ENCODE peak calls at places on chromosomes 3 and 15, in eight cellular contexts. One of them, this sample, is unnamed.

GRCh38 chr3:115922681-115923347 is 299.5 kb downstream of the GAP43 start:
- DNase-seq in hepatocyte: peak; percentile 22
- DNase-seq in astrocyte: peak; percentile 54
- DNase-seq in H9: peak; percentile 64
- DNase-seq in PC-3: peak; percentile 53
- DNase-seq in neural progenitor cell: peak; percentile 26
- DNase-seq in IMR-90: peak; percentile 62
- DNase-seq in fibroblast of lung: peak; percentile 41
- DNase-seq in this sample: peak; percentile 63

GRCh38 chr3:101120039-101120438 is 126.8 kb upstream of the ABI3BP start:
- DNase-seq in hepatocyte: no peak
- DNase-seq in astrocyte: no peak
- DNase-seq in H9: no peak
- DNase-seq in PC-3: no peak
- DNase-seq in neural progenitor cell: no peak
- DNase-seq in IMR-90: no peak
- DNase-seq in fibroblast of lung: no peak
- DNase-seq in this sample: peak; percentile 44

GRCh38 chr15:98446093-98446492 is 202.2 kb upstream of the IGF1R start:
- DNase-seq in hepatocyte: no peak
- DNase-seq in astrocyte: no peak
- DNase-seq in H9: no peak
- DNase-seq in PC-3: no peak
- DNase-seq in neural progenitor cell: no peak
- DNase-seq in IMR-90: no peak
- DNase-seq in fibroblast of lung: no peak
- DNase-seq in this sample: no peak

GRCh38 chr3:117610156-117610555 is 900.6 kb downstream of the TUSC7 start:
- DNase-seq in hepatocyte: no peak
- DNase-seq in astrocyte: no peak
- DNase-seq in H9: no peak
- DNase-seq in PC-3: no peak
- DNase-seq in neural progenitor cell: no peak
- DNase-seq in IMR-90: no peak
- DNase-seq in fibroblast of lung: no peak
- DNase-seq in this sample: no peak

GRCh38 chr15:81466741-81467140 is 92.7 kb upstream of the TMC3 start:
- DNase-seq in hepatocyte: no peak
- DNase-seq in astrocyte: no peak
- DNase-seq in H9: no peak
- DNase-seq in PC-3: no peak
- DNase-seq in neural progenitor cell: no peak
- DNase-seq in IMR-90: no peak
- DNase-seq in fibroblast of lung: no peak
- DNase-seq in this sample: no peak

GRCh38 chr3:42491876-42492507 is 10.5 kb upstream of the VIPR1 start:
- DNase-seq in hepatocyte: no peak
- DNase-seq in astrocyte: no peak
- DNase-seq in H9: peak; percentile 12
- DNase-seq in PC-3: no peak
- DNase-seq in neural progenitor cell: no peak
- DNase-seq in IMR-90: no peak
- DNase-seq in fibroblast of lung: no peak
- DNase-seq in this sample: no peak

GRCh38 chr3:14474363-14475081 is 65.6 kb downstream of the GRIP2 start:
- DNase-seq in hepatocyte: no peak
- DNase-seq in astrocyte: no peak
- DNase-seq in H9: no peak
- DNase-seq in PC-3: no peak
- DNase-seq in neural progenitor cell: no peak
- DNase-seq in IMR-90: peak; percentile 16
- DNase-seq in fibroblast of lung: no peak
- DNase-seq in this sample: peak; percentile 10

GRCh38 chr3:71859128-71859519 is 74.2 kb upstream of the PROK2 start:
- DNase-seq in hepatocyte: peak; percentile 59
- DNase-seq in astrocyte: no peak
- DNase-seq in H9: no peak
- DNase-seq in PC-3: peak; percentile 68
- DNase-seq in neural progenitor cell: peak; percentile 60
- DNase-seq in IMR-90: no peak
- DNase-seq in fibroblast of lung: peak; percentile 6
- DNase-seq in this sample: no peak

GRCh38 chr3:120214161-120214560 is 70.9 kb downstream of the GPR156 start:
- DNase-seq in hepatocyte: no peak
- DNase-seq in astrocyte: peak; percentile 7
- DNase-seq in H9: no peak
- DNase-seq in PC-3: peak; percentile 44
- DNase-seq in neural progenitor cell: no peak
- DNase-seq in IMR-90: no peak
- DNase-seq in fibroblast of lung: no peak
- DNase-seq in this sample: no peak

GRCh38 chr3:86990734-86991481 is at the start of gene VGLL3:
- DNase-seq in hepatocyte: peak; percentile 88
- DNase-seq in astrocyte: peak; percentile 85
- DNase-seq in H9: peak; percentile 92
- DNase-seq in PC-3: peak; percentile 55
- DNase-seq in neural progenitor cell: peak; percentile 87
- DNase-seq in IMR-90: peak; percentile 87
- DNase-seq in fibroblast of lung: peak; percentile 90
- DNase-seq in this sample: peak; percentile 94

GRCh38 chr15:31332020-31332680 is 5.5 kb downstream of the KLF13 start:
- DNase-seq in hepatocyte: no peak
- DNase-seq in astrocyte: no peak
- DNase-seq in H9: no peak
- DNase-seq in PC-3: no peak
- DNase-seq in neural progenitor cell: no peak
- DNase-seq in IMR-90: no peak
- DNase-seq in fibroblast of lung: no peak
- DNase-seq in this sample: peak; percentile 58

GRCh38 chr15:40367038-40367672 is 9.1 kb downstream of the DISP2 start:
- DNase-seq in hepatocyte: no peak
- DNase-seq in astrocyte: no peak
- DNase-seq in H9: no peak
- DNase-seq in PC-3: no peak
- DNase-seq in neural progenitor cell: no peak
- DNase-seq in IMR-90: no peak
- DNase-seq in fibroblast of lung: no peak
- DNase-seq in this sample: peak; percentile 48
- H2AFZ ChIP-seq in hepatocyte: no peak overlapping the region
- H2AFZ ChIP-seq in astrocyte: peak overlapping the region; percentile 88
- H2AFZ ChIP-seq in H9: no peak overlapping the region
- H2AFZ ChIP-seq in PC-3: peak overlapping the region; percentile 66
- H2AFZ ChIP-seq in neural progenitor cell: no peak overlapping the region
- H2AFZ ChIP-seq in IMR-90: peak overlapping the region; percentile 98
- H2AFZ ChIP-seq in fibroblast of lung: no peak overlapping the region
- H2AFZ ChIP-seq in this sample: peak overlapping the region; percentile 83

GRCh38 chr3:72892870-72893269 is 5.0 kb downstream of the GXYLT2 start:
- DNase-seq in hepatocyte: no peak
- DNase-seq in astrocyte: no peak
- DNase-seq in H9: peak; percentile 77
- DNase-seq in PC-3: no peak
- DNase-seq in neural progenitor cell: peak; percentile 58
- DNase-seq in IMR-90: no peak
- DNase-seq in fibroblast of lung: no peak
- DNase-seq in this sample: no peak
- TF ChIP-seq CTCF in hepatocyte: peak; percentile 26
- TF ChIP-seq CTCF in astrocyte: peak; percentile 33
- TF ChIP-seq CTCF in H9: peak; percentile 89
- TF ChIP-seq CTCF in PC-3: peak; percentile 59
- TF ChIP-seq CTCF in neural progenitor cell: peak; percentile 64
- TF ChIP-seq CTCF in IMR-90: peak; percentile 9
- TF ChIP-seq CTCF in fibroblast of lung: peak; percentile 33
- TF ChIP-seq CTCF in this sample: peak; percentile 36

DNA sequence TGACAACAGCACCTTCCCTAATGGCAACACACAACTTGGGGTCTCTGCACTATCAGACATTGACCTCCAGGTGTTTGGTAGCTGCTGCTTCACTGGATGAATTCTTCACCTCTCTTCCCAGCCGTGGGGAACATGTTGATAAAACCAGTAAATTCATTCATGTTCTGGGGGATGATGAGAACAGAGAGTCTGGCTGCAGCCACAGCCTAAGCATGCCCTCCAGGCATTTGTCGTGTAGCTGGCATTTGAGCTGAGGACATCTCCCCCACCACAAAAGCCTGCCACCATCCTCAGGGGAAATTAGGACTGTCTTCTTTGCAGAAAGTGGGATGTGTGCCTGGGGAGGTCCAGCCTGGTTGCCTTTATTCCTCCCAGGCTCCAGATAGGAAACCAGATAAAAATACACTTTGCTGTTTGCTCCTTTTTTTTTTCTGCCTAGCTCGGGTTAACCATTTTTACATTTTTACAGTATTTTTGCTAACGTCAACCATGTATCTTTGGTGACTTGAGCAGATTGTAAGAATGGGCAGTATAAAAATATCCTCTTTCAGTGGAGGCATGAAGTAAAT is 443.9 kb downstream of the EPHB1 start:
- DNase-seq in hepatocyte: no peak
- DNase-seq in astrocyte: no peak
- DNase-seq in H9: no peak
- DNase-seq in PC-3: no peak
- DNase-seq in neural progenitor cell: no peak
- DNase-seq in IMR-90: no peak
- DNase-seq in fibroblast of lung: no peak
- DNase-seq in this sample: no peak
- H3K4me1 ChIP-seq in hepatocyte: no peaks in the 10 kb centered on the region
- H3K4me1 ChIP-seq in astrocyte: no peaks in the 10 kb centered on the region
- H3K4me1 ChIP-seq in H9: no peaks in the 10 kb centered on the region
- H3K4me1 ChIP-seq in PC-3: no peaks in the 10 kb centered on the region
- H3K4me1 ChIP-seq in neural progenitor cell: peaks cover 5% of the 10 kb centered on the region
- H3K4me1 ChIP-seq in IMR-90: no peaks in the 10 kb centered on the region
- H3K4me1 ChIP-seq in fibroblast of lung: no peaks in the 10 kb centered on the region
- H3K4me1 ChIP-seq in this sample: no peaks in the 10 kb centered on the region

GRCh38 chr3:194086251-194087075 is 49.5 kb upstream of the HES1 start:
- DNase-seq in hepatocyte: no peak
- DNase-seq in astrocyte: peak; percentile 26
- DNase-seq in H9: no peak
- DNase-seq in PC-3: no peak
- DNase-seq in neural progenitor cell: peak; percentile 67
- DNase-seq in IMR-90: no peak
- DNase-seq in fibroblast of lung: no peak
- DNase-seq in this sample: no peak
- H2AFZ ChIP-seq in hepatocyte: no peak overlapping the region
- H2AFZ ChIP-seq in astrocyte: peak overlapping the region; percentile 54
- H2AFZ ChIP-seq in H9: no peak overlapping the region
- H2AFZ ChIP-seq in PC-3: no peak overlapping the region
- H2AFZ ChIP-seq in neural progenitor cell: peak overlapping the region; percentile 27
- H2AFZ ChIP-seq in IMR-90: peak overlapping the region; percentile 17
- H2AFZ ChIP-seq in fibroblast of lung: no peak overlapping the region
- H2AFZ ChIP-seq in this sample: no peak overlapping the region

GRCh38 chr3:69541059-69541471 is 155.2 kb upstream of the FRMD4B start:
- DNase-seq in hepatocyte: peak; percentile 31
- DNase-seq in astrocyte: no peak
- DNase-seq in H9: peak; percentile 31
- DNase-seq in PC-3: no peak
- DNase-seq in neural progenitor cell: peak; percentile 76
- DNase-seq in IMR-90: no peak
- DNase-seq in fibroblast of lung: peak; percentile 32
- DNase-seq in this sample: no peak

GRCh38 chr3:69543080-69543429 is 157.2 kb upstream of the FRMD4B start:
- DNase-seq in hepatocyte: no peak
- DNase-seq in astrocyte: no peak
- DNase-seq in H9: no peak
- DNase-seq in PC-3: no peak
- DNase-seq in neural progenitor cell: no peak
- DNase-seq in IMR-90: no peak
- DNase-seq in fibroblast of lung: no peak
- DNase-seq in this sample: no peak

GRCh38 chr3:69547457-69548014 is 161.6 kb upstream of the FRMD4B start:
- DNase-seq in hepatocyte: no peak
- DNase-seq in astrocyte: no peak
- DNase-seq in H9: no peak
- DNase-seq in PC-3: peak; percentile 2
- DNase-seq in neural progenitor cell: no peak
- DNase-seq in IMR-90: no peak
- DNase-seq in fibroblast of lung: no peak
- DNase-seq in this sample: no peak

GRCh38 chr3:69541823-69542264 is 156.0 kb upstream of the FRMD4B start:
- DNase-seq in hepatocyte: peak; percentile 10
- DNase-seq in astrocyte: no peak
- DNase-seq in H9: peak; percentile 58
- DNase-seq in PC-3: no peak
- DNase-seq in neural progenitor cell: no peak
- DNase-seq in IMR-90: no peak
- DNase-seq in fibroblast of lung: peak; percentile 31
- DNase-seq in this sample: no peak

DNA sequence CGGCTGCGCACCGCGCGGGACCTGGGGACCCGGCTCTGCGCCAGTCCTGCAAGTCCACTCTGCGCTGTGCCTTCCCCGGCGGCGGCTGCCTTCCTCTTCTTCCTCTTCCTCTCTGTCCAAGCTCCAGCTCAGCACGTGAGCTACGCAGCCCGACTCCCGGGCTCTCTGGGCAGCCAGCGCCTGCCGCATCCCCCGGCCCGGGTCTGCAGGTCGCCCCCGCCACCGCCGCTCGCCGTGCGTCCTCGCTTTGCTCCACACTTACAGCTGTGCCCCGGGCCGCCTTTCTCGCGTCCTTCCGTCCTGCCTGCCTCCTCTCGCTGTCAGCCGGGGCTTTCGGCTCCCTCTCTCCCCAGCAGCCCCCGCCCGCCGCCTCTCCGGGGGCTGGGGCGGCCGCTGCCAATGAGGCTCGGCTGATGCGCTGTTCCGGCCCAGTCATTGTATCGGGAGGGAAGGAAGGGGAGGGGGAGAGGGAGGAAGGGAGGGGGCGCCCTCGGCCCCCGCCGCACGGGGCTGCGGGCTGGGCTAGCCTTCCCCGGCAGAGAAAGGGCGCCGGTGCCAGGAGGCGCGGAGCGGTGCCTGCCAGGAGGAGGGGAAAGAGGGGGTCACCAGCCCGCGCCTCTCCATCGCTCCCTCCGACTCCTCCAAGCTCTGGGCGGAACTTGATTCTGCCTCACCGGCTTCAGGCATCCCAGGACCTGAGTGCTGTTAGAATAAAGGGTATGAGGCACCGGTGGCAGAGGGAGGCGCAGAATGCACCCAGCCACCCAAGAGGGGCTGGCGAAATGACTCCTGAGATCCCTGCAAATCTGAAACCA is 156.6 kb upstream of the FRMD4B start:
- DNase-seq in hepatocyte: peak; percentile 35
- DNase-seq in astrocyte: no peak
- DNase-seq in H9: peak; percentile 81
- DNase-seq in PC-3: no peak
- DNase-seq in neural progenitor cell: peak; percentile 88
- DNase-seq in IMR-90: no peak
- DNase-seq in fibroblast of lung: peak; percentile 17
- DNase-seq in this sample: no peak
- TF ChIP-seq CTCF in hepatocyte: no peak
- TF ChIP-seq CTCF in astrocyte: no peak
- TF ChIP-seq CTCF in H9: no peak
- TF ChIP-seq CTCF in PC-3: no peak
- TF ChIP-seq CTCF in neural progenitor cell: no peak
- TF ChIP-seq CTCF in IMR-90: no peak
- TF ChIP-seq CTCF in fibroblast of lung: no peak
- TF ChIP-seq CTCF in this sample: no peak

GRCh38 chr15:85453144-85453872 is 72.9 kb downstream of the AKAP13 start:
- DNase-seq in hepatocyte: no peak
- DNase-seq in astrocyte: no peak
- DNase-seq in H9: no peak
- DNase-seq in PC-3: no peak
- DNase-seq in neural progenitor cell: no peak
- DNase-seq in IMR-90: no peak
- DNase-seq in fibroblast of lung: no peak
- DNase-seq in this sample: no peak
- H3K4me1 ChIP-seq in hepatocyte: peaks cover 4% of the 10 kb centered on the region
- H3K4me1 ChIP-seq in astrocyte: no peaks in the 10 kb centered on the region
- H3K4me1 ChIP-seq in H9: peaks cover 5% of the 10 kb centered on the region
- H3K4me1 ChIP-seq in PC-3: no peaks in the 10 kb centered on the region
- H3K4me1 ChIP-seq in neural progenitor cell: peaks cover 19% of the 10 kb centered on the region
- H3K4me1 ChIP-seq in IMR-90: no peaks in the 10 kb centered on the region
- H3K4me1 ChIP-seq in fibroblast of lung: no peaks in the 10 kb centered on the region
- H3K4me1 ChIP-seq in this sample: no peaks in the 10 kb centered on the region

This sample was measured in osteoblast.